ENCODE peak calls at places on chromosomes 7 and 10, in six cellular contexts. T is GM06990, G is fibroblast of lung, W is sigmoid colon, E is spleen, D is thyroid gland. M is an unnamed sample. For H3K27me3, the result is how much of the 10 kb centered on the place peaks cover.

GRCh38 chr7:40709077-40709964 is 574.5 kb downstream of the SUGCT start:
- DNase-seq in E (no peak), D (no peak), W (no peak), G (no peak), T (no peak), M (no peak)

GRCh38 chr10:88386878-88387773 is 196.0 kb downstream of the RNLS start:
- DNase-seq in E (no peak), T (peak), W (peak), G (peak), D (peak), M (no peak)

GRCh38 chr7:30147223-30147622 is 12.4 kb downstream of the MTURN start:
- DNase-seq in W (no peak), T (no peak), G (no peak), E (no peak), D (no peak), M (no peak)

GRCh38 chr10:97759157-97759980 is 12.4 kb downstream of the SFRP5 start:
- DNase-seq in T (no peak), E (peak), W (peak), D (peak), G (peak), M (peak)

GRCh38 chr10:35271086-35271834 is 65.0 kb upstream of the CCNY start:
- DNase-seq in T (no peak), E (no peak), G (peak), D (no peak), W (no peak), M (no peak)

GRCh38 chr10:121596668-121597503 is 1.4 kb downstream of the FGFR2 start:
- DNase-seq in G (peak), E (no peak), T (no peak), D (peak), W (peak), M (no peak)

GRCh38 chr10:108465871-108466641 is 1301.5 kb upstream of the SORCS1 start:
- DNase-seq in E (peak), G (peak), W (peak), T (no peak), D (peak), M (peak)

GRCh38 chr7:93055543-93056107 is 62.2 kb downstream of the SAMD9 start:
- DNase-seq in W (no peak), T (no peak), G (peak), D (no peak), E (no peak), M (no peak)

GRCh38 chr7:75702515-75702914 is 36.2 kb downstream of the HIP1 start:
- DNase-seq in W (no peak), E (no peak), T (no peak), D (no peak), G (no peak), M (no peak)

GRCh38 chr7:157464111-157464970 is 127.5 kb downstream of the DNAJB6 start:
- DNase-seq in W (no peak), G (no peak), D (no peak), E (peak), T (no peak), M (peak)

GRCh38 chr7:69708857-69709256 is 110.6 kb downstream of the AUTS2 start:
- DNase-seq in W (no peak), G (peak), T (no peak), E (no peak), D (peak), M (no peak)

GRCh38 chr10:101076630-101077029 is 14.8 kb downstream of the KAZALD1 start:
- DNase-seq in D (no peak), W (no peak), G (no peak), E (no peak), T (no peak), M (no peak)

GRCh38 chr10:101072923-101073322 is 11.1 kb downstream of the KAZALD1 start:
- DNase-seq in D (no peak), G (no peak), T (no peak), W (no peak), E (no peak), M (no peak)

GRCh38 chr10:101071885-101072433 is 10.2 kb downstream of the KAZALD1 start:
- DNase-seq in T (no peak), D (no peak), G (no peak), E (no peak), W (no peak), M (no peak)

GRCh38 chr10:101073631-101074030 is 11.8 kb downstream of the KAZALD1 start:
- DNase-seq in D (no peak), E (no peak), W (no peak), G (no peak), T (no peak), M (no peak)

GRCh38 chr10:101075775-101076174 is 14.0 kb downstream of the KAZALD1 start:
- DNase-seq in D (no peak), W (no peak), T (no peak), E (no peak), G (no peak), M (no peak)
- H3K27me3 ChIP-seq in D (under half), W (under half), T (under half), E (under half), G (under half), M (half or more)

GRCh38 chr10:8049151-8049873 is 5.2 kb upstream of the GATA3 start:
- DNase-seq in T (peak), E (no peak), G (no peak), W (no peak), D (no peak), M (no peak)
- H3K4me3 ChIP-seq in T (peak), E (peak), G (no peak), W (peak), D (no peak), M (peak)

DNA sequence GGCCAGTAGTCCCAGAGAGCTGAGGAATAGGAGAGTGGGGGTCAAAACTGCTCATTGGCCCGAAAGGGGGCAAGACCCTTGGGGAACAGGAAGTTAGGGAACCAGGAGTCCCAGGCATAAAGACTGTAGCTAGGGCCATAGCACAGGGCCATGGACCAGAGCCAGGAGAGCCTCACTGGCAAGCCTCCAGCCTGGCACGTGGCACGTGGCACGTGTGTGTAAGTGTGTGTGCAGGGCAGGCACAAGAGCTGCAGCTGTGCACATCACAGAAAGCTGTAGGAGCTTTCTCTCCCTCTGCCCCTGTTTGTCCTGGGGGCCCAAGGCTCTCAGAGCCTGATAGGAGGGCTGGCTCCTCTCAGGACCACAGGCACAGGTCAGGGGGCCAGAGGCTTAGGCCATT is 47.8 kb upstream of the SLF2 start:
- DNase-seq in G (no peak), T (no peak), W (no peak), D (peak), E (no peak), M (no peak)
- H3K27me3 ChIP-seq in G (under half), T (under half), W (under half), D (under half), E (under half), M (half or more)

GRCh38 chr10:104092749-104093148 is 7.1 kb upstream of the COL17A1 start:
- DNase-seq in E (no peak), G (no peak), T (no peak), W (no peak), D (no peak), M (no peak)
- H3K4me3 ChIP-seq in E (no peak), G (no peak), T (no peak), W (no peak), D (no peak), M (no peak)

M was measured in lower lobe of right lung.